ENCODE peak calls at places on chromosomes 2 and 18, in six cellular contexts. Y, L, C, K, A and S are unnamed samples. For H3K4me1 and H3K9me3, the result is how much of the 10 kb centered on the place peaks cover.

GRCh38 chr2:17317439-17317976 is 200.7 kb downstream of the RAD51AP2 start:
- DNase-seq in Y (no peak), L (no peak), C (no peak), K (no peak), A (no peak), S (no peak)

GRCh38 chr2:50746526-50746925 is 285.4 kb downstream of the NRXN1 start:
- DNase-seq in L (peak), K (no peak), C (no peak), Y (peak), A (peak), S (peak)

GRCh38 chr2:6369266-6369665 is 496.4 kb downstream of the CMPK2 start:
- DNase-seq in A (no peak), Y (no peak), K (no peak), C (no peak), L (no peak), S (no peak)

GRCh38 chr2:112884869-112885502 is 26.0 kb upstream of the IL37 start:
- DNase-seq in K (peak), C (no peak), Y (no peak), A (peak), L (peak), S (peak)

GRCh38 chr2:102187191-102188150 is 648 bp downstream of the IL1RL2 start:
- DNase-seq in K (peak), A (peak), L (no peak), Y (peak), C (no peak), S (no peak)

GRCh38 chr2:112811841-112812306 is 24.7 kb downstream of the IL1B start:
- DNase-seq in L (peak), A (peak), C (no peak), K (peak), Y (peak), S (no peak)

GRCh38 chr2:12317853-12318426 is 398.8 kb upstream of the TRIB2 start:
- DNase-seq in C (no peak), Y (peak), K (no peak), L (no peak), A (peak), S (no peak)

GRCh38 chr2:65199891-65200290 is 27.7 kb upstream of the ACTR2 start:
- DNase-seq in L (no peak), K (no peak), Y (peak), C (no peak), A (no peak), S (no peak)

GRCh38 chr2:224778474-224778877 is 62.3 kb upstream of the CCDC195 start:
- DNase-seq in A (peak), K (peak), Y (peak), C (no peak), L (peak), S (peak)

GRCh38 chr2:121184248-121184862 is 100.6 kb downstream of the TFCP2L1 start:
- DNase-seq in K (no peak), L (no peak), A (no peak), C (no peak), Y (no peak), S (no peak)

GRCh38 chr2:9205963-9206948 is at the start of gene ASAP2:
- DNase-seq in C (no peak), L (peak), A (peak), K (peak), Y (peak), S (peak)

GRCh38 chr2:199485732-199486335 is 28.1 kb upstream of the SATB2 start:
- DNase-seq in A (peak), K (peak), Y (peak), C (no peak), L (peak), S (peak)

GRCh38 chr2:109247812-109248211 is 118.8 kb downstream of the SH3RF3 start:
- DNase-seq in Y (no peak), C (no peak), K (no peak), L (no peak), A (peak), S (no peak)

GRCh38 chr2:237673130-237673921 is 45.9 kb downstream of the LRRFIP1 start:
- DNase-seq in A (peak), K (peak), Y (peak), C (no peak), L (peak), S (peak)

GRCh38 chr2:15784886-15785801 is 155.2 kb upstream of the MYCN start:
- DNase-seq in Y (no peak), K (no peak), A (no peak), C (no peak), L (no peak), S (no peak)

GRCh38 chr2:224069172-224069571 is 30.1 kb upstream of the SERPINE2 start:
- DNase-seq in A (peak), K (peak), L (no peak), C (no peak), Y (no peak), S (no peak)

GRCh38 chr2:106956879-106957278 is 70.9 kb upstream of the ST6GAL2 start:
- DNase-seq in L (peak), A (peak), Y (peak), K (peak), C (no peak), S (peak)

GRCh38 chr18:12659904-12660605 is 2.1 kb upstream of the SPIRE1 start:
- DNase-seq in L (peak), A (peak), Y (peak), C (no peak), K (peak), S (peak)

GRCh38 chr2:41720702-41721344 is 327.0 kb upstream of the PKDCC start:
- DNase-seq in A (peak), C (no peak), K (no peak), Y (peak), L (peak), S (no peak)

GRCh38 chr2:172640389-172640788 is 84.5 kb downstream of the PDK1 start:
- DNase-seq in L (no peak), A (peak), K (no peak), C (no peak), Y (peak), S (no peak)

GRCh38 chr2:1823187-1824169 is 79.2 kb upstream of the PXDN start:
- DNase-seq in Y (no peak), A (no peak), K (no peak), C (no peak), L (no peak), S (peak)

GRCh38 chr18:13366977-13367892 is 148.7 kb downstream of the LDLRAD4 start:
- DNase-seq in C (no peak), K (no peak), L (no peak), A (no peak), Y (no peak), S (no peak)

GRCh38 chr2:223997938-223998337 is 40.7 kb downstream of the MRPL44 start:
- DNase-seq in K (no peak), L (peak), Y (peak), A (no peak), C (no peak), S (no peak)

GRCh38 chr2:173134703-173135102 is 59.1 kb downstream of the MAP3K20 start:
- DNase-seq in L (no peak), A (peak), C (no peak), K (no peak), Y (no peak), S (no peak)

GRCh38 chr18:34661464-34662087 is 48.5 kb upstream of the DTNA start:
- DNase-seq in K (no peak), C (no peak), Y (peak), L (peak), A (peak), S (no peak)
- H3K4me1 ChIP-seq in K (under half), C (under half), Y (under half), L (under half), A (under half), S (under half)

GRCh38 chr2:125667630-125668029 is 988.3 kb upstream of the GYPC start:
- DNase-seq in L (no peak), Y (no peak), K (no peak), A (no peak), C (no peak), S (no peak)
- H3K9me3 ChIP-seq in L (under half), Y (under half), K (under half), A (under half), C (under half), S (under half)

GRCh38 chr2:74378007-74378406 is 2.1 kb downstream of the DCTN1 start:
- DNase-seq in Y (no peak), C (no peak), K (no peak), L (no peak), A (no peak), S (no peak)

GRCh38 chr2:74383254-74383653 is 3.1 kb upstream of the DCTN1 start:
- DNase-seq in C (no peak), L (no peak), A (peak), Y (peak), K (no peak), S (no peak)

GRCh38 chr2:74381751-74382150 is 1.6 kb upstream of the DCTN1 start:
- DNase-seq in K (no peak), L (no peak), Y (no peak), A (no peak), C (no peak), S (no peak)

GRCh38 chr2:74384051-74384450 is 3.9 kb upstream of the DCTN1 start:
- DNase-seq in L (no peak), Y (peak), C (no peak), K (no peak), A (peak), S (no peak)

DNA sequence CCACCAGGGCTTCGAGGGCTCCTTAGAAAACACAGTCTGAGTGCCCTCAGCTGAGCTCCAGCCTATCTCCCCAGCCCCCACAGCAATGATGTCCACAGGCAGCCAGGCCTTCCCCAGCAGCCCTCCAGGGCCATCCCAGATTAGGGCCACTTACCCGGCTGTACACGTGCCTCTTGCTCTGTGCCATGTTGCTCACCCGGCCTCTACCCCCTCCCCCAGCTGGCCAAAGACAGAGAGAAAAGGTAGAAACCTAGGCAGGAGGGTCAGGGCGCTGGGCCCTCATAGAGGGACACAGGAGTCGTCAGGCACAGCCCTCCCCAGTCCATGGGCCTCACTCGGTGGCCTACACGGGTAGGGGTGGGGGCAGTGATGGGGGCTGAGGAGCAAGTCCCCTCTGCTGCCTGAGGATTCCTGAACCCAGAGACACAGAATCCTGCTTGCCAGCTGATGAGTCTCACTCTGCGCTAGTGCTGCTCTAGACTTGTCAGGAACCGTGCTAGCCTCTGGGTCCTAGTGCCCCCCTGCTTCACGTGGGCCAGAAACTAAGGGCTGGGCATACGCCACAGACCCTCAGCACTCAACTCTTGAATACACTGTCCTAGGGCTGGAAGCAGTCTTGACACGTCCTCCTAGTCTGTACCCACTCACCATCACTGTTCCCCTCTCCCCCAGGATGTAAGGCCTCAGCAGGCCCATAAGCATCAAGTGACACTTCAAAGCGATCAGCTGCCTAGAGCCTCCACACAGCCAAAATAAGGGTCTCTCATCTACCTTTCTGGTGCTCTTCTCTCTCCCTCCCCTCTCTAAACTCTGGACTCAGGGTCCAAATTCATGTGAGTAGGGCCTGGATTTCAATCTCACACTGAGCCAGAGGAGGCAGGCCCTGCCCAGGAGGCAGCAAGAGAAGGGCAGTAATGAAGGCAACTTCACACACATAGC is at the start of gene DCTN1:
- DNase-seq in K (peak), C (no peak), Y (peak), A (peak), L (no peak), S (peak)
- H3K27ac ChIP-seq in K (peak), C (no peak), Y (peak), A (peak), L (no peak), S (no peak)

GRCh38 chr18:32803571-32803970 is 30.7 kb upstream of the KLHL14 start:
- DNase-seq in L (no peak), K (no peak), A (no peak), C (no peak), Y (no peak), S (no peak)
- H3K4me1 ChIP-seq in L (under half), K (under half), A (under half), C (under half), Y (under half), S (under half)

GRCh38 chr2:220857371-220857770 is 714.7 kb downstream of the EPHA4 start:
- DNase-seq in L (no peak), C (no peak), Y (no peak), A (no peak), K (no peak), S (no peak)

GRCh38 chr2:220855296-220855695 is 716.8 kb downstream of the EPHA4 start:
- DNase-seq in L (no peak), Y (peak), C (no peak), K (peak), A (peak), S (peak)

GRCh38 chr2:220856486-220856885 is 715.6 kb downstream of the EPHA4 start:
- DNase-seq in K (no peak), L (no peak), A (no peak), C (no peak), Y (no peak), S (no peak)

GRCh38 chr2:220858101-220858500 is 714.0 kb downstream of the EPHA4 start:
- DNase-seq in L (no peak), C (no peak), Y (no peak), K (no peak), A (no peak), S (no peak)
- H3K9me3 ChIP-seq in L (under half), C (under half), Y (under half), K (under half), A (under half), S (under half)

GRCh38 chr2:202815548-202816420 is 55.8 kb downstream of the ICA1L start:
- DNase-seq in K (no peak), A (peak), L (no peak), Y (peak), C (no peak), S (no peak)
- H3K27ac ChIP-seq in K (no peak), A (no peak), L (no peak), Y (no peak), C (no peak), S (no peak)